ENCODE peak calls at places on chromosomes 7 and 10, in five cellular contexts. F is SK-N-SH, R is GM12878, C is HepG2, U is H1. L is an unnamed sample.

GRCh38 chr7:774161-775109 is 47.4 kb upstream of the PRKAR1B start:
- DNase-seq in F (peak; percentile 93), R (no peak), C (no peak), U (peak; percentile 27), L (no peak)

GRCh38 chr10:6583447-6583846 is 3.4 kb upstream of the PRKCQ start:
- DNase-seq in F (no peak), R (no peak), C (no peak), U (no peak), L (no peak)

GRCh38 chr7:148328906-148329305 is 261.7 kb upstream of the C7orf33 start:
- DNase-seq in F (no peak), R (no peak), C (no peak), U (no peak), L (no peak)

GRCh38 chr10:77915299-77916105 is 11.1 kb downstream of the DLG5 start:
- DNase-seq in F (no peak), R (no peak), C (no peak), U (no peak), L (no peak)

GRCh38 chr10:87640043-87640442 is 19.6 kb upstream of the PAPSS2 start:
- DNase-seq in F (no peak), R (no peak), C (no peak), U (no peak), L (no peak)

GRCh38 chr10:71597821-71598498 is 121.6 kb downstream of the C10orf105 start:
- DNase-seq in F (no peak), R (no peak), C (peak; percentile 28), U (no peak), L (peak; percentile 65)

GRCh38 chr10:107206856-107207255 is 42.4 kb upstream of the SORCS1 start:
- DNase-seq in F (peak; percentile 23), R (no peak), C (no peak), U (no peak), L (no peak)

GRCh38 chr7:70097639-70098038 is 499.4 kb downstream of the AUTS2 start:
- DNase-seq in F (no peak), R (no peak), C (no peak), U (no peak), L (no peak)

GRCh38 chr10:32981760-32982159 is 23.7 kb upstream of the ITGB1 start:
- DNase-seq in F (no peak), R (no peak), C (no peak), U (no peak), L (no peak)

GRCh38 chr10:133158756-133159610 is 1.0 kb upstream of the KNDC1 start:
- DNase-seq in F (no peak), R (no peak), C (no peak), U (no peak), L (no peak)
- H3K4me3 ChIP-seq in F (no peak overlapping the region), R (no peak overlapping the region), C (no peak overlapping the region), U (peak overlapping the region; percentile 44), L (no peak overlapping the region)

GRCh38 chr7:129376076-129376777 is 58.0 kb upstream of the STRIP2 start:
- DNase-seq in F (peak; percentile 52), R (no peak), C (peak; percentile 30), U (no peak), L (no peak)
- TF ChIP-seq GABPA in F (no peak), R (no peak), C (no peak), U (no peak), L (no peak)

GRCh38 chr7:41117431-41117830 is 585.5 kb downstream of the INHBA start:
- DNase-seq in F (no peak), R (no peak), C (no peak), U (no peak), L (no peak)
- H3K4me3 ChIP-seq in F (no peak overlapping the region), R (no peak overlapping the region), C (no peak overlapping the region), U (no peak overlapping the region), L (no peak overlapping the region)

GRCh38 chr7:28956608-28957063 is 1.5 kb downstream of the TRIL start:
- DNase-seq in F (peak; percentile 95), R (no peak), C (peak; percentile 48), U (no peak), L (no peak)
- TF ChIP-seq GABPA in F (no peak), R (no peak), C (no peak), U (no peak), L (no peak)

GRCh38 chr7:114085313-114085591 is 166.4 kb upstream of the PPP1R3A start:
- DNase-seq in F (peak; percentile 26), R (no peak), C (no peak), U (no peak), L (no peak)
- H3K4me3 ChIP-seq in F (peak overlapping the region; percentile 46), R (peak overlapping the region; percentile 68), C (no peak overlapping the region), U (peak overlapping the region; percentile 71), L (peak overlapping the region; percentile 69)

GRCh38 chr10:132677096-132677904 is 108.6 kb downstream of the NKX6-2 start:
- DNase-seq in F (no peak), R (no peak), C (no peak), U (no peak), L (no peak)

GRCh38 chr10:132679217-132679595 is 106.7 kb downstream of the NKX6-2 start:
- DNase-seq in F (no peak), R (no peak), C (no peak), U (no peak), L (no peak)

GRCh38 chr10:132676193-132676891 is 109.6 kb downstream of the NKX6-2 start:
- DNase-seq in F (no peak), R (no peak), C (peak; percentile 7), U (no peak), L (no peak)

GRCh38 chr10:132678436-132679216 is 107.3 kb downstream of the NKX6-2 start:
- DNase-seq in F (no peak), R (no peak), C (no peak), U (no peak), L (no peak)

GRCh38 chr10:132677905-132678298 is 108.0 kb downstream of the NKX6-2 start:
- DNase-seq in F (no peak), R (no peak), C (no peak), U (no peak), L (no peak)
- TF ChIP-seq GABPA in F (no peak), R (no peak), C (no peak), U (no peak), L (no peak)